ENCODE peak calls at places on chromosomes 2 and 18, in five cellular contexts. H is CD8-positive, alpha-beta memory T cell; K is tibial nerve; I is colonic mucosa; F is suprapubic skin. R is an unnamed sample. For H3K9me3, the result is how much of the 10 kb centered on the place peaks cover.

GRCh38 chr2:47561906-47562305 is 158.9 kb downstream of the MSH2 start:
- DNase-seq in I (no peak), K (no peak), F (no peak), H (no peak), R (no peak)

GRCh38 chr2:224919472-224920110 is 122.7 kb downstream of the DOCK10 start:
- DNase-seq in H (no peak), K (no peak), F (no peak), I (no peak), R (no peak)

GRCh38 chr2:230575640-230576324 is 136.9 kb upstream of the CAB39 start:
- DNase-seq in H (peak), I (no peak), K (no peak), F (no peak), R (no peak)

GRCh38 chr2:74708296-74708695 is 54.2 kb downstream of the SEMA4F start:
- DNase-seq in I (no peak), F (no peak), K (no peak), H (no peak), R (no peak)

GRCh38 chr2:149055751-149056150 is 17.3 kb downstream of the LYPD6B start:
- DNase-seq in I (no peak), H (no peak), F (no peak), K (no peak), R (no peak)

GRCh38 chr18:35502062-35502461 is 4.3 kb upstream of the INO80C start:
- DNase-seq in K (no peak), F (no peak), I (no peak), H (no peak), R (no peak)

GRCh38 chr2:216147172-216148131 is 38.3 kb downstream of the XRCC5 start:
- DNase-seq in I (no peak), H (no peak), K (no peak), F (no peak), R (no peak)

GRCh38 chr2:122528061-122528460 is 772.6 kb downstream of the TSN start:
- DNase-seq in I (no peak), K (no peak), F (no peak), H (no peak), R (no peak)

GRCh38 chr2:55093381-55093780 is 43.1 kb upstream of the RTN4 start:
- DNase-seq in F (no peak), K (no peak), H (no peak), I (no peak), R (no peak)

GRCh38 chr18:78814321-78814720 is 165.3 kb upstream of the SALL3 start:
- DNase-seq in K (no peak), F (no peak), I (no peak), H (no peak), R (no peak)

GRCh38 chr2:149731112-149731511 is 143.5 kb upstream of the MMADHC start:
- DNase-seq in K (no peak), F (no peak), I (no peak), H (no peak), R (no peak)

GRCh38 chr2:41495050-41495449 is 552.8 kb upstream of the PKDCC start:
- DNase-seq in F (no peak), I (no peak), H (no peak), K (no peak), R (no peak)
- H3K9me3 ChIP-seq in F (under half), I (under half), H (under half), K (under half), R (under half)

GRCh38 chr2:13284688-13285087 is 568.0 kb downstream of the TRIB2 start:
- DNase-seq in F (no peak), K (no peak), H (no peak), I (no peak), R (no peak)
- H3K9me3 ChIP-seq in F (under half), K (under half), H (under half), I (under half), R (under half)

GRCh38 chr2:89781962-89782361 is 1090.5 kb downstream of the RPIA start:
- DNase-seq in H (no peak), F (no peak), I (no peak), K (no peak), R (no peak)
- H3K9me3 ChIP-seq in H (under half), F (half or more), I (under half), K (under half), R (under half)

DNA sequence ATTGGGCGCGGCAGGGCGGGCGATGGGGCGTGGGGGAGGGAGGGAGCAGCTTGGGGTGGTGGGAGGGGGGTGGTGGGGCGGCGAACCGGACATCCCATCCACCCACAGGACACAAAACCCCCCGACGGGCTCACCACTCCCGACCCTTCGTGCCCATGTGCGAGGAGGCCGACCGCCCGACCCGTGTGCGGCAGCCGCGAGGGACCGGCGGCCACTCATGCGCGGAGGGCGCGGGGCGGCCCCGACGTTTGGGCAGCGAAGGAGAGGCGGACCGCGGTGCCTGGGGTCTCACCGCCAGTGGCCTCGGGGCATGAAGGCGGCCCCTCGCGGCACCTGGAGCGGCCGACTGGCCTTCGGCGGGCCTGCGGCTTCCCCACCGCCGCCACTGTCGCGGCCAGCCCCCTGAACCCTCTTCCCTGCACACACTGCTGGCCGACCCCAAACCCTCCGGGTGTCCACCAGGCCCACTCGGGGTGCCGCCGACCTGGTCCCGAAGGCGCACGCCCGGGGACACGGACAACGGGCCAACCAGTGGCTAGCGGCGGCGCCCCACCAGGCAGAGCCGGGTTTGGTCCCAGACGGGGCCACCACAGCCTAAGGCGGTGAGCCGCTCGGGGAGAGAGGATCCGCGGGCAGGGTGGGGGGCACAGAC is 94.6 kb upstream of the ANKRD30BL start:
- DNase-seq in I (no peak), H (no peak), K (no peak), F (peak), R (no peak)
- H3K9me3 ChIP-seq in I (under half), H (under half), K (under half), F (under half), R (under half)

GRCh38 chr2:112829247-112829646 is 7.3 kb downstream of the IL1B start:
- DNase-seq in F (no peak), H (no peak), K (no peak), I (no peak), R (no peak)

GRCh38 chr2:112831956-112832567 is 4.5 kb downstream of the IL1B start:
- DNase-seq in I (no peak), K (no peak), F (no peak), H (no peak), R (no peak)

GRCh38 chr2:112829931-112830330 is 6.6 kb downstream of the IL1B start:
- DNase-seq in K (no peak), H (no peak), F (no peak), I (no peak), R (no peak)

GRCh38 chr2:112831380-112831930 is 5.1 kb downstream of the IL1B start:
- DNase-seq in F (no peak), K (no peak), H (no peak), I (no peak), R (no peak)

GRCh38 chr2:112830469-112830868 is 6.1 kb downstream of the IL1B start:
- DNase-seq in H (no peak), I (no peak), F (no peak), K (no peak), R (no peak)
- H3K9me3 ChIP-seq in H (under half), I (under half), F (under half), K (under half), R (under half)

DNA sequence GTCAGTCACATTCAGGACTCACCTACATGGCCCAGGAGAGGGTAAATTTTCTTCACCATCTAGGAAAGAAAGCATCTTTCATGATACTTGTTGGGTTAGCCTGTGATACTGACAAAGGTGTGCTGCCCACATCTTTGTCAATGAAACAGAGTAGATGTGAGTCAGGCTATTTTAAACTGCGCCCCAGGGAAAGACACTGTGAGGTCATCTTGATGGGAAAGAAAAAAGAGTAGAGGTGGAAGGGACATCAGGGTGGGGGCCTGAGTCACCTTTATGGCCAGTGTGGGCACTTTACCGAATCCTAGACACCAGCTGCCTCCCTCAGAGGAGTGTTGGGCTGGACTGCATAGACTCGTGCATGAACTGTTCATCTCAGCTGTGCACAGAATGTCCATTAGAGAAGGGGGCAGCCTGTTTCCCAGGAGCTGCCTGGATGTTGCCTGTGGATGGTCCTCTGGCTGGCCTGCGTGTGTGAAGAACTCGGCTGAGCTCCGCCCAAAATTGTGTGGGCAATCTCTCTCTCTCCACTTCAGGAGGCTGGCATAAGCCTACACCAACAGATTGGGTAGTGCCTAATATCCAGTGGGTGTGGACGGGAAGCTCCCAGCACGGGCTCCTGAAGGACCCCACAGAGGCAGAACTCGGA is 278.7 kb upstream of the PXDN start:
- DNase-seq in F (no peak), H (no peak), K (no peak), I (no peak), R (no peak)
- H3K9me3 ChIP-seq in F (under half), H (under half), K (under half), I (under half), R (under half)

GRCh38 chr2:81853331-81853730 is 1548.8 kb upstream of the LRRTM1 start:
- DNase-seq in I (no peak), F (no peak), H (no peak), K (no peak), R (no peak)

GRCh38 chr2:81858998-81859397 is 1554.4 kb upstream of the LRRTM1 start:
- DNase-seq in I (no peak), H (no peak), K (no peak), F (no peak), R (no peak)
- H3K9me3 ChIP-seq in I (under half), H (under half), K (under half), F (under half), R (under half)

R was measured in T-helper 17 cell.